ENCODE peak calls at places on chromosomes 3 and 15, in five cellular contexts. R is thoracic aorta; W is midbrain; O is RKO; A is activated CD4-positive, alpha-beta T cell treated with anti-CD3 and anti-CD28 coated beads for 24 hours. D is an unnamed sample.
A peak's percentile ranks its signal among the peaks of the same experiment; 100 is the strongest.

GRCh38 chr15:95025924-95026728 is 794.8 kb downstream of the MCTP2 start:
- DNase-seq in R (no peak), W (no peak), O (peak; percentile 68), A (peak; percentile 1), D (peak; percentile 39)

GRCh38 chr3:69329897-69330296 is 56.0 kb downstream of the FRMD4B start:
- DNase-seq in R (no peak), W (no peak), O (no peak), A (no peak), D (no peak)

GRCh38 chr15:85527907-85528306 is 147.5 kb downstream of the AKAP13 start:
- DNase-seq in R (no peak), W (no peak), O (no peak), A (no peak), D (no peak)

GRCh38 chr15:82715003-82715402 is 5.3 kb upstream of the AP3B2 start:
- DNase-seq in R (no peak), W (no peak), O (no peak), A (no peak), D (no peak)

GRCh38 chr3:174202561-174202960 is 656.6 kb upstream of the NAALADL2 start:
- DNase-seq in R (no peak), W (no peak), O (no peak), A (no peak), D (no peak)

GRCh38 chr3:15113884-15114283 is 14.9 kb upstream of the RBSN start:
- DNase-seq in R (no peak), W (no peak), O (no peak), A (no peak), D (no peak)

GRCh38 chr15:73344051-73344450 is 24.7 kb downstream of the HCN4 start:
- DNase-seq in R (no peak), W (no peak), O (no peak), A (no peak), D (no peak)

GRCh38 chr3:187130346-187131066 is 8.8 kb downstream of the RPL39L start:
- DNase-seq in R (no peak), W (no peak), O (peak; percentile 68), A (no peak), D (no peak)

GRCh38 chr3:34957707-34958106 is 681.6 kb upstream of the ARPP21 start:
- DNase-seq in R (no peak), W (no peak), O (no peak), A (no peak), D (no peak)